ENCODE peak calls at places on chromosomes 11 and 22, in seven cellular contexts. One of them, this sample, is unnamed. For H3K4me1, the result is how much of the 10 kb centered on the place peaks cover.

GRCh38 chr11:65651589-65652510 is 10.9 kb downstream of the RELA start:
- DNase-seq in left ventricle myocardium inferior: peak
- DNase-seq in fibroblast of lung: peak
- DNase-seq in psoas muscle: no peak
- DNase-seq in adrenal gland: peak
- DNase-seq in OCI-LY7: no peak
- DNase-seq in prostate gland: peak
- DNase-seq in this sample: no peak

GRCh38 chr22:26714971-26715370 is 57.6 kb downstream of the MIAT start:
- DNase-seq in left ventricle myocardium inferior: no peak
- DNase-seq in fibroblast of lung: no peak
- DNase-seq in psoas muscle: no peak
- DNase-seq in adrenal gland: no peak
- DNase-seq in OCI-LY7: no peak
- DNase-seq in prostate gland: no peak
- DNase-seq in this sample: no peak

GRCh38 chr11:131146817-131147490 is 223.5 kb upstream of the NTM start:
- DNase-seq in left ventricle myocardium inferior: no peak
- DNase-seq in fibroblast of lung: no peak
- DNase-seq in psoas muscle: no peak
- DNase-seq in adrenal gland: no peak
- DNase-seq in OCI-LY7: no peak
- DNase-seq in prostate gland: no peak
- DNase-seq in this sample: no peak

GRCh38 chr22:17917490-17917983 is 106.8 kb downstream of the MICAL3 start:
- DNase-seq in left ventricle myocardium inferior: peak
- DNase-seq in fibroblast of lung: no peak
- DNase-seq in psoas muscle: no peak
- DNase-seq in adrenal gland: peak
- DNase-seq in OCI-LY7: peak
- DNase-seq in prostate gland: no peak
- DNase-seq in this sample: no peak

GRCh38 chr11:10798330-10798980 is 10.3 kb downstream of the EIF4G2 start:
- DNase-seq in left ventricle myocardium inferior: no peak
- DNase-seq in fibroblast of lung: no peak
- DNase-seq in psoas muscle: no peak
- DNase-seq in adrenal gland: no peak
- DNase-seq in OCI-LY7: no peak
- DNase-seq in prostate gland: no peak
- DNase-seq in this sample: no peak

GRCh38 chr11:112837162-112837826 is 123.9 kb upstream of the NCAM1 start:
- DNase-seq in left ventricle myocardium inferior: no peak
- DNase-seq in fibroblast of lung: no peak
- DNase-seq in psoas muscle: no peak
- DNase-seq in adrenal gland: peak
- DNase-seq in OCI-LY7: no peak
- DNase-seq in prostate gland: no peak
- DNase-seq in this sample: no peak

GRCh38 chr11:130522284-130522961 is 74.0 kb downstream of the ADAMTS15 start:
- DNase-seq in left ventricle myocardium inferior: peak
- DNase-seq in fibroblast of lung: peak
- DNase-seq in psoas muscle: peak
- DNase-seq in adrenal gland: peak
- DNase-seq in OCI-LY7: no peak
- DNase-seq in prostate gland: peak
- DNase-seq in this sample: peak

GRCh38 chr11:77450227-77450626 is 23.7 kb downstream of the PAK1 start:
- DNase-seq in left ventricle myocardium inferior: no peak
- DNase-seq in fibroblast of lung: no peak
- DNase-seq in psoas muscle: no peak
- DNase-seq in adrenal gland: no peak
- DNase-seq in OCI-LY7: no peak
- DNase-seq in prostate gland: no peak
- DNase-seq in this sample: no peak

GRCh38 chr11:1548221-1549070 is 23.6 kb downstream of the DUSP8 start:
- DNase-seq in left ventricle myocardium inferior: peak
- DNase-seq in fibroblast of lung: peak
- DNase-seq in psoas muscle: peak
- DNase-seq in adrenal gland: peak
- DNase-seq in OCI-LY7: no peak
- DNase-seq in prostate gland: peak
- DNase-seq in this sample: peak

GRCh38 chr11:72609045-72609444 is 65.2 kb downstream of the PDE2A start:
- DNase-seq in left ventricle myocardium inferior: no peak
- DNase-seq in fibroblast of lung: peak
- DNase-seq in psoas muscle: no peak
- DNase-seq in adrenal gland: no peak
- DNase-seq in OCI-LY7: peak
- DNase-seq in prostate gland: no peak
- DNase-seq in this sample: no peak

GRCh38 chr11:93652161-93652597 is 9.3 kb upstream of the CEP295 start:
- DNase-seq in left ventricle myocardium inferior: no peak
- DNase-seq in fibroblast of lung: peak
- DNase-seq in psoas muscle: no peak
- DNase-seq in adrenal gland: no peak
- DNase-seq in OCI-LY7: peak
- DNase-seq in prostate gland: peak
- DNase-seq in this sample: no peak

GRCh38 chr11:73265853-73266643 is 6.1 kb upstream of the P2RY6 start:
- DNase-seq in left ventricle myocardium inferior: no peak
- DNase-seq in fibroblast of lung: no peak
- DNase-seq in psoas muscle: no peak
- DNase-seq in adrenal gland: peak
- DNase-seq in OCI-LY7: no peak
- DNase-seq in prostate gland: no peak
- DNase-seq in this sample: no peak

GRCh38 chr22:48218889-48219420 is 1456.5 kb downstream of the TBC1D22A start:
- DNase-seq in left ventricle myocardium inferior: no peak
- DNase-seq in fibroblast of lung: no peak
- DNase-seq in psoas muscle: no peak
- DNase-seq in adrenal gland: peak
- DNase-seq in OCI-LY7: no peak
- DNase-seq in prostate gland: no peak
- DNase-seq in this sample: peak

GRCh38 chr11:59283311-59283710 is 70.6 kb upstream of the MPEG1 start:
- DNase-seq in left ventricle myocardium inferior: no peak
- DNase-seq in fibroblast of lung: no peak
- DNase-seq in psoas muscle: no peak
- DNase-seq in adrenal gland: no peak
- DNase-seq in OCI-LY7: no peak
- DNase-seq in prostate gland: no peak
- DNase-seq in this sample: no peak

GRCh38 chr11:64564947-64565889 is 25.8 kb upstream of the SLC22A12 start:
- DNase-seq in left ventricle myocardium inferior: no peak
- DNase-seq in fibroblast of lung: no peak
- DNase-seq in psoas muscle: no peak
- DNase-seq in adrenal gland: no peak
- DNase-seq in OCI-LY7: peak
- DNase-seq in prostate gland: no peak
- DNase-seq in this sample: no peak

GRCh38 chr11:64566915-64567882 is 23.8 kb upstream of the SLC22A12 start:
- DNase-seq in left ventricle myocardium inferior: no peak
- DNase-seq in fibroblast of lung: no peak
- DNase-seq in psoas muscle: no peak
- DNase-seq in adrenal gland: no peak
- DNase-seq in OCI-LY7: no peak
- DNase-seq in prostate gland: no peak
- DNase-seq in this sample: no peak

GRCh38 chr11:64564419-64564818 is 26.6 kb upstream of the SLC22A12 start:
- DNase-seq in left ventricle myocardium inferior: no peak
- DNase-seq in fibroblast of lung: no peak
- DNase-seq in psoas muscle: no peak
- DNase-seq in adrenal gland: no peak
- DNase-seq in OCI-LY7: no peak
- DNase-seq in prostate gland: no peak
- DNase-seq in this sample: peak

GRCh38 chr11:64568041-64568571 is 22.9 kb upstream of the SLC22A12 start:
- DNase-seq in left ventricle myocardium inferior: no peak
- DNase-seq in fibroblast of lung: no peak
- DNase-seq in psoas muscle: no peak
- DNase-seq in adrenal gland: no peak
- DNase-seq in OCI-LY7: no peak
- DNase-seq in prostate gland: no peak
- DNase-seq in this sample: peak

DNA sequence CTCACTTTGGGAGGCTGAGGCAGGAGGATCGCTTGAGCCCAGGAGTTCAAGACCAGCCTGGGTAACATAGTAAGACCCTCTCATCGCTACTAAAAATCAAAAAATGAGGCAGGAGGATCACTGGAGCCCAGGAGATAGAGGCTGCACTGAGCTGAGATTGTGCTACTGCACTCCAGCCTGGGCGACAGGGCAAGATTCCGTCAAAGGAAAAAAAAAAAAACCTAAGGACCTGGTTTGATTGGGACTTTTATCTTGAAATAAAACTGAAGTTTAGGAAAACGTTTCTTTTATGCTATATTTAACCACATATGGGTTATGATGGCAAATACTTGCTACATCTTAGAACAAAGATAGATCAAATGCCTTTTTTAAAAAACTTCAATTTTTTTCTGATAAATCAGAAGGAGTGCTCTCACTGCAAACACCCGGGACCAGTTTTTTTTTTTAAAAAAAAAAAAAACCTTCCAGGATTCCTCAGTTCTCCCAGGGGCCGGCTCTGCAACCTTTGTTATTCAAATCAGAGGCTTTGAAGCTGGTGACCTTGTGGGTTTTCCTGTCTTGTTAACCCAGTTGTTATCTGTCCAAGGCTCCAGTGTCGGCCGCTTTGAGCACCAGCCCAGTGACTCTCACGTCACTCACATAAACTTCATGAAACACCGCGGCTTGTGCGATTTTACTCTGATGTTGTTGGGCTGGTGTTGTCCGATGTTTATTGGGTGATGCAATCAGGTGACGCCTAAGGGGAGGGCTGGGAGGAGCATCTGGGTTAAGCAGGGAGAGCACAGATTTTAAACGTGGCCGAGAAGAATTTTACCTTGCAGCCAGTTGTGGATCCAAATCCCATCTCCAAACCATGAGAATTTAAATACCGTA is 24.7 kb upstream of the SLC22A12 start:
- DNase-seq in left ventricle myocardium inferior: no peak
- DNase-seq in fibroblast of lung: peak
- DNase-seq in psoas muscle: peak
- DNase-seq in adrenal gland: peak
- DNase-seq in OCI-LY7: peak
- DNase-seq in prostate gland: peak
- DNase-seq in this sample: peak
- H3K4me3 ChIP-seq in left ventricle myocardium inferior: peak
- H3K4me3 ChIP-seq in fibroblast of lung: no peak
- H3K4me3 ChIP-seq in psoas muscle: no peak
- H3K4me3 ChIP-seq in adrenal gland: no peak
- H3K4me3 ChIP-seq in OCI-LY7: no peak
- H3K4me3 ChIP-seq in prostate gland: no peak
- H3K4me3 ChIP-seq in this sample: no peak

DNA sequence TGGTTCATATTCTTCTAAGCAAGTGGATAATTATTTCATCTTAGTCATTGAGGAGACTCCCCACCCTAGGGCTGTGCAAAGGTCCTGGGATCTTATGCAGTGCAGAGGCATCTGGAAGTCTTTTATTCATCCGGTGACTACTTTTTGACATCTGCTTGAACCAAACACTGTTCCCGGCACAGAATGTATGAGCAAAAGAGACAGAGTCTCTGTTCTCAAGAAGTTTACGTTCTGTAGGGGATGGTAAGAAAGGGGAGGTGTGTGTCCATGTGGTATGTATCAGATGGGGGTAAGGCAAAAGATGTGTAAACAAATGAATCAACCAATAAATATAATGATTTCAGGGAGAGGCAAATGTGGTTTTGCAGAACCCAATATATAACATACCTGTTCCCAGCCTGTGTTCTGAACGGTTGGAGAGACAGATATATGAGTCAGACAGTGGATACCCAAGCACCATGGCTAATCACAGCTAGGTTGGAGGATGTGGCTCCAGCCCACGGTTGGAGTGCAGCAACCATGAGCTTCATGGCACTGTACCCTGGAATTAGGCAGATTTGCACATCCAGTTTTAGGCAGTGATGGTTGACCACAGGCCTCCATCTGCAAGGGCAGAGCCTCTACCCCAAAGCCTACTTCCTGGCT is 75.1 kb upstream of the CADM1 start:
- DNase-seq in left ventricle myocardium inferior: no peak
- DNase-seq in fibroblast of lung: no peak
- DNase-seq in psoas muscle: no peak
- DNase-seq in adrenal gland: no peak
- DNase-seq in OCI-LY7: no peak
- DNase-seq in prostate gland: no peak
- DNase-seq in this sample: no peak
- H3K4me1 ChIP-seq in left ventricle myocardium inferior: under half
- H3K4me1 ChIP-seq in fibroblast of lung: under half
- H3K4me1 ChIP-seq in psoas muscle: under half
- H3K4me1 ChIP-seq in adrenal gland: under half
- H3K4me1 ChIP-seq in OCI-LY7: under half
- H3K4me1 ChIP-seq in prostate gland: under half
- H3K4me1 ChIP-seq in this sample: under half

DNA sequence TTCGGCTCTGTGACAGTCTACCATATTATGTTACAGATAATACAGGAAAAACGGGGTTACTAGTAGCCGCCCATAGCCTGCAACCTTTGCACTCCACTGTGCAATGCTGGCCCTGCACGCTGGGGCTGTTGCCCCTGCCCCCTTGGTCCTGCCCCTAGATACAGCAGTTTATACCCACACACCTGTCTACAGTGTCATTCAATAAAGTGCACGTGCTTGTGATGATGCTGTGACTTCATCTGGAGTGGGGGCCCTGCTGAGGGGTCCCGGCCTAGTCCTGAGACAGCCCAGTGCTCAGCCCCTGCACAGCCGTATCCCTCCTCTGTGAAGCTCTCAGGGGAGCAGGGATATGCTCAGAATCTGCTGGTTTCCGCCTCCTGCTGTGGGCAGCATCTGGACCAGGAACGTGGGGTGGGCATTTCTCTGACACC is 1.2 kb downstream of the IFITM1 start:
- DNase-seq in left ventricle myocardium inferior: no peak
- DNase-seq in fibroblast of lung: no peak
- DNase-seq in psoas muscle: no peak
- DNase-seq in adrenal gland: no peak
- DNase-seq in OCI-LY7: no peak
- DNase-seq in prostate gland: no peak
- DNase-seq in this sample: no peak
- H3K4me3 ChIP-seq in left ventricle myocardium inferior: peak
- H3K4me3 ChIP-seq in fibroblast of lung: peak
- H3K4me3 ChIP-seq in psoas muscle: peak
- H3K4me3 ChIP-seq in adrenal gland: no peak
- H3K4me3 ChIP-seq in OCI-LY7: peak
- H3K4me3 ChIP-seq in prostate gland: peak
- H3K4me3 ChIP-seq in this sample: peak

DNA sequence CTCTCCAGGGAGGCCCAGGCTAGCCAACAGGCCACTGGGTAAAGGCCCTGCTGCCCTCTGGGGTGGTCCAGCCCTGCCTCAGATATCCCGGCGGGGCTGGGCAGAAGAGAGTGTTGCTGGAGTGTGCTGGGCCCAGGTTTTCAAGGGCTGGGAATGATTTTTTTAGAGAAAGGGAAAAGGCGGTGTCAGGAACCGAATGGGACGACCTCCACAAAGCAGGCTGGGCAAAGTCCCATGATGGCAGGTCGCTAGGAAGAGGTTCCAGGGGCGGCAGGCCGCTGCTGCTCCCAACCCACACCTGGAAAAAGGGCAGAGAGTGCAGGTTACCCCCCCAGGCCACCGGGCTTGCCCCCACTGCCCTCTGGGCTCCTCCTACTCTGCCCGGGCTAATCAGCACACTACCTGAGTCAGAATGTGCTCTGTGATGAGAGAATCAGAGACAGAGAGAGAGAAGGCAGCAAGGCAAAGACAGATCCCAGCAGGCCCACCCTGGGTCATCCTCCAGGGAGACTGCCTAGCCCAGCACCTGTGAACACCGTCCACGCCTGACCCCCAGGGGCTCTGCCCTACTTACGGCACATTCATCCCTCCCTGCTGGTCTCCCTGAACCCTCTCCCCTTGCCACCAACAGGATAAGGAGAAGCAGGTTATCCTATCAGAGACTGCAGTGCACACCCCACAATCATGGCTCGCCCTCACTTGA is 4.6 kb downstream of the PATZ1 start:
- DNase-seq in left ventricle myocardium inferior: no peak
- DNase-seq in fibroblast of lung: no peak
- DNase-seq in psoas muscle: no peak
- DNase-seq in adrenal gland: no peak
- DNase-seq in OCI-LY7: no peak
- DNase-seq in prostate gland: no peak
- DNase-seq in this sample: no peak
- H3K4me1 ChIP-seq in left ventricle myocardium inferior: half or more
- H3K4me1 ChIP-seq in fibroblast of lung: under half
- H3K4me1 ChIP-seq in psoas muscle: under half
- H3K4me1 ChIP-seq in adrenal gland: under half
- H3K4me1 ChIP-seq in OCI-LY7: under half
- H3K4me1 ChIP-seq in prostate gland: under half
- H3K4me1 ChIP-seq in this sample: half or more

This sample was measured in tibial artery.